ENCODE peak calls at places on chromosomes 2 and 18, in six cellular contexts. Z, Q, S, P, X and M are unnamed samples.

GRCh38 chr2:33395660-33396249 is 80.7 kb upstream of the RASGRP3 start:
- DNase-seq in S (no peak), Q (no peak), Z (peak), X (peak), P (peak), M (peak)

GRCh38 chr2:138641277-138641676 is 138.9 kb downstream of the NXPH2 start:
- DNase-seq in S (no peak), Q (no peak), X (no peak), P (no peak), Z (no peak), M (no peak)

GRCh38 chr2:157922815-157923214 is 46.7 kb upstream of the ACVR1 start:
- DNase-seq in X (no peak), P (no peak), Z (no peak), Q (no peak), S (no peak), M (no peak)

GRCh38 chr2:112216158-112216557 is 38.7 kb downstream of the ZC3H8 start:
- DNase-seq in P (peak), X (no peak), S (no peak), Z (no peak), Q (no peak), M (no peak)

GRCh38 chr2:3244486-3244885 is 133.1 kb downstream of the EIPR1 start:
- DNase-seq in S (no peak), Z (no peak), Q (no peak), P (no peak), X (no peak), M (no peak)

GRCh38 chr2:180644709-180645108 is 335.7 kb upstream of the UBE2E3 start:
- DNase-seq in P (peak), Z (no peak), Q (peak), X (no peak), S (no peak), M (peak)

GRCh38 chr2:27663463-27664244 is at the start of the genes SLC4A1AP and SUPT7L:
- DNase-seq in S (peak), X (peak), P (peak), Z (peak), Q (peak), M (peak)

GRCh38 chr2:176172007-176172747 is 15.1 kb downstream of the HOXD3 start:
- DNase-seq in S (no peak), Q (no peak), P (no peak), X (no peak), Z (no peak), M (no peak)

GRCh38 chr2:8441986-8442385 is 239.9 kb upstream of the ID2 start:
- DNase-seq in Z (no peak), S (no peak), P (no peak), Q (no peak), X (no peak), M (no peak)

GRCh38 chr18:27073404-27073830 is 111.7 kb downstream of the CHST9 start:
- DNase-seq in X (peak), P (no peak), S (no peak), Z (no peak), Q (no peak), M (no peak)

GRCh38 chr2:44135307-44135706 is 33.4 kb upstream of the PPM1B start:
- DNase-seq in P (no peak), S (no peak), X (no peak), Q (no peak), Z (no peak), M (no peak)

GRCh38 chr18:63132819-63133200 is 186.8 kb downstream of the BCL2 start:
- DNase-seq in Z (no peak), P (no peak), S (no peak), X (no peak), Q (no peak), M (no peak)

GRCh38 chr18:5463390-5463789 is 80.4 kb downstream of the EPB41L3 start:
- DNase-seq in X (no peak), P (peak), Z (no peak), Q (peak), S (peak), M (no peak)

GRCh38 chr2:175769200-175769599 is 232.9 kb downstream of the LNPK start:
- DNase-seq in Z (no peak), X (no peak), S (no peak), P (no peak), Q (no peak), M (no peak)

GRCh38 chr2:186113284-186113683 is 372.8 kb upstream of the ZC3H15 start:
- DNase-seq in X (peak), Q (no peak), Z (no peak), P (no peak), S (no peak), M (no peak)

GRCh38 chr2:95392730-95393455 is 9.6 kb upstream of the FAHD2A start:
- DNase-seq in Q (no peak), Z (no peak), P (no peak), X (no peak), S (no peak), M (no peak)

GRCh38 chr18:58106674-58107058 is 62.6 kb downstream of the NEDD4L start:
- DNase-seq in X (no peak), Q (no peak), Z (no peak), S (no peak), P (no peak), M (no peak)

GRCh38 chr2:98346259-98347236 is at the start of gene CNGA3:
- DNase-seq in Z (no peak), S (peak), P (peak), Q (no peak), X (no peak), M (no peak)

GRCh38 chr2:14552286-14552685 is 80.2 kb upstream of the LRATD1 start:
- DNase-seq in P (no peak), Z (no peak), X (no peak), Q (no peak), S (no peak), M (no peak)

GRCh38 chr2:54709341-54709809 is 14.1 kb upstream of the EML6 start:
- DNase-seq in X (no peak), Q (no peak), Z (no peak), P (no peak), S (no peak), M (no peak)

GRCh38 chr2:12587228-12587627 is 129.5 kb upstream of the TRIB2 start:
- DNase-seq in X (no peak), P (no peak), Q (no peak), S (no peak), Z (no peak), M (no peak)

GRCh38 chr2:120424274-120424796 is 78.4 kb downstream of the INHBB start:
- DNase-seq in P (no peak), S (no peak), Z (no peak), X (no peak), Q (no peak), M (no peak)

GRCh38 chr2:239938651-239939486 is 86.3 kb downstream of the NDUFA10 start:
- DNase-seq in P (no peak), S (peak), X (no peak), Z (no peak), Q (no peak), M (no peak)

GRCh38 chr2:200901459-200902072 is 12.4 kb downstream of the NIF3L1 start:
- DNase-seq in Z (peak), X (peak), S (no peak), Q (peak), P (peak), M (peak)

GRCh38 chr18:24270937-24271380 is 126.7 kb downstream of the OSBPL1A start:
- DNase-seq in Z (no peak), S (no peak), P (peak), Q (no peak), X (no peak), M (no peak)

GRCh38 chr2:60708630-60709320 is 47.3 kb upstream of the PAPOLG start:
- DNase-seq in X (no peak), Q (no peak), S (no peak), Z (no peak), P (no peak), M (no peak)

GRCh38 chr2:172250801-172251200 is 148.1 kb upstream of the DLX2 start:
- DNase-seq in Q (no peak), Z (no peak), X (no peak), P (no peak), S (no peak), M (no peak)

GRCh38 chr2:203741566-203741965 is 35.1 kb downstream of the CD28 start:
- DNase-seq in Z (no peak), X (no peak), Q (no peak), S (no peak), P (no peak), M (no peak)

GRCh38 chr2:11498543-11499034 is 32.6 kb upstream of the E2F6 start:
- DNase-seq in X (peak), S (no peak), Q (no peak), Z (no peak), P (no peak), M (peak)

GRCh38 chr2:80086831-80087230 is 217.7 kb downstream of the LRRTM1 start:
- DNase-seq in S (no peak), Q (peak), Z (no peak), P (peak), X (no peak), M (no peak)

GRCh38 chr2:12967804-12968203 is 251.1 kb downstream of the TRIB2 start:
- DNase-seq in X (no peak), Q (no peak), P (no peak), Z (no peak), S (no peak), M (no peak)

GRCh38 chr18:13629841-13630747 is 96.3 kb downstream of the FAM210A start:
- DNase-seq in X (peak), Q (no peak), S (no peak), P (peak), Z (no peak), M (peak)

GRCh38 chr2:129929321-129930290 is 49.9 kb upstream of the RAB6C start:
- DNase-seq in P (no peak), X (no peak), Z (no peak), S (no peak), Q (no peak), M (no peak)

GRCh38 chr2:174833737-174834136 is 69.5 kb upstream of the CHRNA1 start:
- DNase-seq in Z (no peak), P (no peak), X (no peak), S (no peak), Q (no peak), M (no peak)

GRCh38 chr2:88451647-88452150 is 794 bp downstream of the FOXI3 start:
- DNase-seq in S (no peak), Z (no peak), X (peak), P (no peak), Q (no peak), M (no peak)

GRCh38 chr2:37809525-37809924 is 115.6 kb upstream of the RMDN2 start:
- DNase-seq in P (peak), X (no peak), Z (no peak), S (no peak), Q (no peak), M (peak)

GRCh38 chr2:103208916-103209315 is 447.1 kb downstream of the TMEM182 start:
- DNase-seq in Z (no peak), Q (no peak), S (no peak), P (no peak), X (no peak), M (no peak)

GRCh38 chr2:223648755-223649154 is 46.6 kb upstream of the SCG2 start:
- DNase-seq in P (no peak), S (no peak), X (no peak), Q (no peak), Z (no peak), M (no peak)

GRCh38 chr2:32210767-32211408 is 45.2 kb downstream of the SLC30A6 start:
- DNase-seq in P (no peak), Z (no peak), X (no peak), Q (no peak), S (no peak), M (no peak)

GRCh38 chr2:241567776-241568175 is 9.2 kb downstream of the BOK start:
- DNase-seq in S (peak), Q (no peak), X (no peak), P (no peak), Z (no peak), M (no peak)

GRCh38 chr18:74351354-74351753 is 35.7 kb downstream of the C18orf63 start:
- DNase-seq in Q (peak), X (peak), S (no peak), Z (no peak), P (peak), M (no peak)

GRCh38 chr18:74356959-74357358 is 41.3 kb downstream of the C18orf63 start:
- DNase-seq in X (peak), P (no peak), Q (no peak), Z (no peak), S (no peak), M (no peak)

GRCh38 chr18:74353169-74353775 is 37.6 kb downstream of the C18orf63 start:
- DNase-seq in Z (peak), Q (peak), S (no peak), X (peak), P (peak), M (peak)
- H3K27ac ChIP-seq in Z (no peak), Q (no peak), S (no peak), X (no peak), P (no peak), M (no peak)

DNA sequence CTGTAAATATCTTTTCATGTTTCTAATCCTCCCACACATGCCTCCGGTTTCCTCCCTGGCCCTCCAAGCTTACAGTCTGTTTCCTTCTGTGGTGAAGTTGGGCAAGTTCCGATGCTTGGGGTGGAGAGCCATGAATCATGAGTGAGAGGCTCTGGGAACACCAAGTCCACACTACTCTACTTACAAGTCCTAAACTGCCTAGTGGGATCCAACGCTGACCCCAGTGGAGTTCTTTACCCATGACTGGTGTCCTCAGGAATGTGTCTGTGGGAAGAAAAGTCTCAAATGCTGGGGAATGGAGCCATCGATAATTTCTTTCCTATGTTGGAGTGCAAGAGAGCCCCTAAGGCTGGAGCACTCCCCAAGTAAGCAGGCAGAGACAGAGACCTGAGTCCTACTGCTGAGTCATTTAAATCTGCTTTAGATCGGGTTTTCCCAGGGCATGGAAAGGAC is 73.5 kb upstream of the KLF7 start:
- DNase-seq in X (no peak), Z (no peak), Q (peak), P (peak), S (peak), M (peak)
- H3K27ac ChIP-seq in X (no peak), Z (no peak), Q (peak), P (peak), S (peak), M (peak)

GRCh38 chr2:567865-568638 is 109.2 kb downstream of the TMEM18 start:
- DNase-seq in Z (no peak), S (no peak), X (no peak), P (no peak), Q (no peak), M (no peak)
- H3K27ac ChIP-seq in Z (no peak), S (no peak), X (no peak), P (no peak), Q (no peak), M (peak)

DNA sequence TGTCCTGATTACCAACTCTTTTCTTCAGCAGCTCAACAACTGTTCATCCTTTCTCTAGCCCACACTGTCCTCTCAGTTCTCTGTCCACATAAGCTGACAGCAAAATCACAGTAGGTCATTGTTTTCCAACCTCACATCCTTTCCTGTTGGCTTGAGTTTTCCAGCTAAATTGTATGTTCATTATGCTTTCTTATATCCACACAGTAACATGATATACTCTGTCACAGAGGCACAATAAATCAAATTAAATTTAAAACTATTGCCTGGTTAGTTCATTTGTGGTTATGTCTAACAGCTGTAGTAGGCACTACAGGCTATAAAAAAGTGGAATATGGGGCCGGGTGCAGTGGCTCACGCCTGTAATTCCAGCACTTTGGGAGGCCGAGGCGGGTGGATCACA is 179.9 kb downstream of the ETAA1 start:
- DNase-seq in Z (no peak), X (no peak), Q (no peak), S (no peak), P (no peak), M (no peak)
- H3K27ac ChIP-seq in Z (no peak), X (no peak), Q (no peak), S (no peak), P (no peak), M (no peak)

GRCh38 chr2:143451622-143452021 is 322.4 kb downstream of the ARHGAP15 start:
- DNase-seq in Z (no peak), X (no peak), P (peak), S (no peak), Q (no peak), M (no peak)
- H3K27ac ChIP-seq in Z (no peak), X (no peak), P (no peak), S (no peak), Q (no peak), M (no peak)